ENCODE peak calls at places on chromosomes 13 and 19, in ten cellular contexts. H is transverse colon, Q is uterus, J is HCT116, P is heart left ventricle, W is tibial nerve, Y is K562, A is GM12891, F is A549, S is esophagus muscularis mucosa. R is an unnamed sample.

GRCh38 chr13:23988546-23989122 is 91.3 kb upstream of the C1QTNF9B start:
- DNase-seq in H (no peak), Q (no peak), J (no peak), P (no peak), W (no peak), Y (no peak), A (no peak), F (no peak), S (peak), R (no peak)

GRCh38 chr19:35446194-35446593 is 1.9 kb upstream of the FFAR2 start:
- DNase-seq in H (no peak), Q (no peak), J (no peak), P (no peak), W (no peak), Y (no peak), A (no peak), F (no peak), S (no peak), R (no peak)

GRCh38 chr13:111519041-111519440 is 198.6 kb downstream of the TEX29 start:
- DNase-seq in H (no peak), Q (no peak), J (no peak), P (no peak), W (no peak), Y (no peak), A (no peak), F (no peak), S (no peak), R (no peak)

GRCh38 chr13:44814144-44814543 is 175.1 kb downstream of the NUFIP1 start:
- DNase-seq in H (no peak), Q (no peak), J (no peak), P (no peak), W (no peak), Y (no peak), A (no peak), F (no peak), S (no peak), R (no peak)

GRCh38 chr19:58572818-58573657 is at the start of gene MZF1:
- DNase-seq in H (peak), Q (peak), J (peak), P (peak), W (peak), Y (peak), A (peak), F (peak), S (peak), R (peak)

GRCh38 chr19:1171755-1172352 is 2.2 kb downstream of the SBNO2 start:
- DNase-seq in H (no peak), Q (no peak), J (no peak), P (peak), W (no peak), Y (no peak), A (no peak), F (no peak), S (no peak), R (no peak)

GRCh38 chr19:4694211-4694987 is 24.3 kb upstream of the MYDGF start:
- DNase-seq in H (peak), Q (peak), J (peak), P (no peak), W (no peak), Y (peak), A (no peak), F (peak), S (no peak), R (peak)

GRCh38 chr19:2476451-2477140 is 669 bp downstream of the GADD45B start:
- DNase-seq in H (peak), Q (peak), J (no peak), P (peak), W (no peak), Y (no peak), A (no peak), F (no peak), S (no peak), R (no peak)

GRCh38 chr19:4557186-4557970 is 2.1 kb downstream of the SEMA6B start:
- DNase-seq in H (no peak), Q (no peak), J (no peak), P (no peak), W (no peak), Y (peak), A (no peak), F (no peak), S (no peak), R (no peak)

GRCh38 chr13:60152114-60152513 is 11.6 kb downstream of the DIAPH3 start:
- DNase-seq in H (no peak), Q (no peak), J (no peak), P (no peak), W (no peak), Y (no peak), A (no peak), F (no peak), S (no peak), R (no peak)

GRCh38 chr13:67308004-67308772 is 78.1 kb upstream of the PCDH9 start:
- DNase-seq in H (no peak), Q (no peak), J (no peak), P (no peak), W (no peak), Y (no peak), A (no peak), F (no peak), S (no peak), R (no peak)

GRCh38 chr13:91162180-91162579 is 185.3 kb upstream of the MIR17HG start:
- DNase-seq in H (no peak), Q (no peak), J (no peak), P (no peak), W (no peak), Y (no peak), A (no peak), F (no peak), S (no peak), R (no peak)

GRCh38 chr19:48745208-48745995 is 1.3 kb downstream of the IZUMO1 start:
- DNase-seq in H (peak), Q (peak), J (no peak), P (peak), W (no peak), Y (peak), A (peak), F (peak), S (no peak), R (no peak)

GRCh38 chr13:112733112-112733511 is 43.3 kb downstream of the ATP11A start:
- DNase-seq in H (no peak), Q (no peak), J (no peak), P (no peak), W (no peak), Y (no peak), A (no peak), F (no peak), S (no peak), R (no peak)

GRCh38 chr13:92379371-92379770 is 847.2 kb upstream of the GPC6 start:
- DNase-seq in H (no peak), Q (no peak), J (no peak), P (no peak), W (no peak), Y (no peak), A (no peak), F (no peak), S (no peak), R (no peak)

GRCh38 chr19:54572696-54573311 is 786 bp upstream of the LILRA2 start:
- DNase-seq in H (no peak), Q (no peak), J (no peak), P (no peak), W (no peak), Y (peak), A (no peak), F (no peak), S (peak), R (no peak)

DNA sequence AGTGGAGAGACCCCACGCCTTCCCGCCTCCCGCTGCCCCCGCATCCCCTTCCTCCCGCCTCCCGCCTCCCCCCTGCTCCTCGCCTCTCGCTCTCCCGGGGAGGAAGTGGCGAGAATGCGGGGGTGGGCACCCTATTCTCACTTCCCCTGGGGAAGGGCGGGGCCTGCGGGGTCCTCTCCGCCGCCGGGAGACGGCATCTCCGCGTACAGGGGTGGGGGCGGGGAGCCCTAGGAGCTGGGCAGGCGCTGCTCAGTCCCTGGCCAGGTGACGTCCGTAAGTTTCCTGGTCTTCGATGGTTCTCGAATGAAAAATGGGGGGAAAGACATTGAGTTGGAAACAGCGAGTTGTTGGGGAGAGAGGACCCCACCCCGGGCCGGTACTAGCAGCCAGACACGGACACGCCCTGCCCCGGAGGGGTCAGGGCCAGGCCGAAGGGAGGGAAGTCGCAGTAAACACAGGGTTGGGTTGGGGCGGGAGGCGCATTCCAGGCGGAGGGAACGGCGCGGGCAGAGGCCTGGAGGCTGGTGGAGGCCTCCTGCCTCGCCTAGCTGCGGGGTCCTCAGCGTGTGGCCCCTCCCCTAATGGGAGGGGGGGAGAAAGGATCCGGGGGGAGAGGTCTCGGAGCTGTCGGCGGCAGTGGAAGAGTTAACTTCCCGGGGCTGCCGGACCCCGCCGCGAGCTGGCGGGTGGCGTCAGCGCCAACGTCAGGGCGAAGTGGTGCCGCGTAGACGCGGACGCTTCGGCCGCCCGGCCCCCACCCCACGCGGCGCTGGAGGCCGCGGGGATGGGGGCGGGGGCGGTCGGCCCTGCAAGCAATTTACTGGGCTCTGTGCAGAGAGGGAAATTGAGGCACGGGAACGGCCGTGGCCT is 10.4 kb upstream of the JUND start:
- DNase-seq in H (peak), Q (peak), J (no peak), P (peak), W (peak), Y (peak), A (peak), F (peak), S (no peak), R (peak)
- TF ChIP-seq POLR2A in H (peak), Q (peak), J (peak), P (peak), W (peak), Y (peak), A (peak), F (peak), S (no peak), R (peak)

GRCh38 chr13:106568225-106569003 is 477 bp upstream of the ARGLU1 start:
- DNase-seq in H (no peak), Q (no peak), J (peak), P (no peak), W (no peak), Y (peak), A (no peak), F (peak), S (no peak), R (no peak)
- TF ChIP-seq POLR2A in H (no peak), Q (no peak), J (no peak), P (no peak), W (no peak), Y (no peak), A (no peak), F (no peak), S (no peak), R (no peak)

GRCh38 chr19:6767081-6767356 is 216 bp downstream of the SH2D3A start:
- DNase-seq in H (no peak), Q (no peak), J (no peak), P (no peak), W (no peak), Y (peak), A (no peak), F (no peak), S (no peak), R (no peak)

GRCh38 chr19:6769006-6769637 is 1.9 kb upstream of the SH2D3A start:
- DNase-seq in H (no peak), Q (no peak), J (no peak), P (no peak), W (no peak), Y (peak), A (no peak), F (no peak), S (no peak), R (no peak)

GRCh38 chr19:6766357-6767080 is 716 bp downstream of the SH2D3A start:
- DNase-seq in H (no peak), Q (no peak), J (no peak), P (no peak), W (no peak), Y (peak), A (no peak), F (no peak), S (no peak), R (no peak)

GRCh38 chr19:6768236-6768785 is 1.1 kb upstream of the SH2D3A start:
- DNase-seq in H (no peak), Q (no peak), J (no peak), P (no peak), W (no peak), Y (no peak), A (no peak), F (no peak), S (no peak), R (no peak)

DNA sequence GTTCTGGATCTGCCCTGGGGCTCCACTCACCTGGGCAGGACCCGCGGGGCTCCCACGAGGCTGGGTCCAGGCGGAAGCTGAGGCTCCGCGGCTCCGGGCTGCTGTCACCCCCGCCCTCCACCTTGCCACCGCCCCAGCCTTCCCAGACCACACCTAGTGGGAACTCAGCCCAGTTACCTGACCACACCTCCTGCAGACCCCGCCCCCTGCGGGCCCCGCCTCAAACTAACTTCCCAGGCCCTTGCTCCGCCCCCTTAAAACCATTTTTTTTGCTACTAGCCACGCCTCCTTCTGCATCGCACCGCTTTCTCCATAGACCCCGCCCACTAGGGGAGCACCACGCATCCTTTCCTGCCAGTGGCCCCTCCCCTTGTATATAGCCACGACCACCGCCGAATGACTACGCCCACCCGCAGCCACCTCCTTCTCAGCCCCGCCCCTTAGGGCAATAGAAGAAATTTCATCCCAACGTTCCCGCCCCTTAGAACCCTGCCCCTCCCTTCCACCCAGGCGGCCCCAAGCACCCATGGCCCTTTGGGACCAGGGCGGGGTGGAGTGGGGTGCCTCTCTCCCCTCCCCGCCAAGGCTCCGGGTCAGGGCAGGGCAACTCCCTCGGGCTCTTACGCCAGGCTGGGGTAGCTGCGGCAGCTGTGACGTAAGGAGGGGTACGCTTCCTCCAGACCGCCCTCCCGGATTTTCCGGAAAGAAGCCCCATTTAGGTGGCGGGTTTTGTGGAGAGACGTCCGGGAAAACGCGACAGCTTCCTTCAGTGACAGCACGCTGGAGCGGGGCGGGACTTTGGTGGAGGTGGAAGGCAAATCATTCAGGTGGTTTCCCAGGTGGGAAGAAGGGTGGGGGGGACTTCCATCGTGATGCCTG is at the start of gene SH2D3A:
- DNase-seq in H (peak), Q (peak), J (peak), P (peak), W (no peak), Y (peak), A (peak), F (peak), S (no peak), R (peak)
- TF ChIP-seq POLR2A in H (peak), Q (no peak), J (no peak), P (no peak), W (no peak), Y (peak), A (no peak), F (no peak), S (no peak), R (no peak)

GRCh38 chr19:8261347-8261746 is 46.8 kb downstream of the CD320 start:
- DNase-seq in H (no peak), Q (no peak), J (no peak), P (no peak), W (no peak), Y (no peak), A (no peak), F (no peak), S (no peak), R (no peak)

GRCh38 chr19:8261881-8262280 is 46.3 kb downstream of the CD320 start:
- DNase-seq in H (no peak), Q (no peak), J (no peak), P (peak), W (no peak), Y (no peak), A (no peak), F (no peak), S (no peak), R (no peak)

GRCh38 chr19:8262431-8262830 is 45.7 kb downstream of the CD320 start:
- DNase-seq in H (no peak), Q (no peak), J (no peak), P (peak), W (no peak), Y (no peak), A (no peak), F (no peak), S (no peak), R (no peak)

GRCh38 chr19:8269724-8270123 is 38.4 kb downstream of the CD320 start:
- DNase-seq in H (no peak), Q (no peak), J (no peak), P (no peak), W (no peak), Y (no peak), A (no peak), F (no peak), S (no peak), R (no peak)

DNA sequence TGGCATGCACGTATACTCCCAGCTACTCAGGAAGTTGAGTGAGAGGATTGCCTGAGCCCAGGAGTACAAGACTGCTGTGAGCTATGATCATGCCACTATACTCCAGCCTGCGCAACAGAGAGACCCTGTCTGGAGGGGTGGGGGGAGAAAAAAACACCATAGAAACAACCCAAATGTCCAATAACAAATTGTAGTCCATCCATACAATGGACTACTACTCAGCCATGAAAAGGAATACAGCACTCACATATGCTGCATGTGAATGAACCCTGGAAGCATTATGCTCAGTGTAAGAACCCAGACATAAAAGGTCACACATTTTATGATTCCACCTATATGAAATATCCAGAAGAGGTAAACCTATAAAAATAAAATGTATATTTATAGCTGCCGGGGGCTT is 42.3 kb downstream of the CD320 start:
- DNase-seq in H (no peak), Q (no peak), J (no peak), P (no peak), W (no peak), Y (no peak), A (no peak), F (no peak), S (no peak), R (no peak)
- TF ChIP-seq POLR2A in H (no peak), Q (no peak), J (no peak), P (no peak), W (no peak), Y (no peak), A (no peak), F (no peak), S (no peak), R (no peak)

DNA sequence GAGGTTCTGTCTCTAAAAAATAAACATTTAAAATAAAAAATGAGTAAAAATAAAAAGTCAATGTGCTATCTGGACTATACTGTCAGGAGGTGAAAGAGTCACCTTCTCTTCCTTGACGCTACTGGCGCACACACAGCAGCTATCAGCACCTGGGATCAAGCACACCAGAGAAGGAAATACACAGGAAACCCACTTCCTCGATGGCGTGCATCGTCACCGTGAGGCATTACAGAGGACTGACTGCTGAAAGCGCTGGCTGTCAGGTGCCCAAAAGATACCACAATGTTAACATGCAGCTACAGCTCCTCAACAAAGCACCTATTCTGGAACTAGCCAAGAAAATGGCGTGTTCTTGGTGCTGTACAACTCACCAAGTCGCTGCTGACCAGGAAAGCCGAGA is 6.1 kb downstream of the SLC35E1 start:
- DNase-seq in H (peak), Q (no peak), J (no peak), P (no peak), W (no peak), Y (no peak), A (no peak), F (no peak), S (no peak), R (no peak)
- TF ChIP-seq POLR2A in H (no peak), Q (no peak), J (no peak), P (no peak), W (no peak), Y (no peak), A (no peak), F (no peak), S (no peak), R (no peak)

GRCh38 chr19:45428385-45429231 is 4.9 kb upstream of the ERCC1 start:
- DNase-seq in H (peak), Q (peak), J (no peak), P (peak), W (no peak), Y (peak), A (peak), F (peak), S (no peak), R (no peak)
- TF ChIP-seq POLR2A in H (no peak), Q (no peak), J (no peak), P (peak), W (no peak), Y (no peak), A (no peak), F (no peak), S (peak), R (no peak)

GRCh38 chr19:11597202-11598102 is at the start of gene ZNF627:
- DNase-seq in H (peak), Q (peak), J (peak), P (peak), W (peak), Y (peak), A (peak), F (peak), S (peak), R (peak)
- TF ChIP-seq POLR2A in H (peak), Q (peak), J (peak), P (peak), W (peak), Y (peak), A (peak), F (peak), S (peak), R (peak)

R was measured in H54.